ENCODE peak calls at places on chromosomes 3 and 15, in five cellular contexts. F is stimulated activated CD8-positive, alpha-beta memory T cell treated with anti-CD3 and anti-CD28 coated beads, Interleukin-7, amount 100 ng/mL, for 1 hour; E is non-pigmented ciliary epithelial cell; Q is CD8-positive, alpha-beta memory T cell; J is EL. X is an unnamed sample.

GRCh38 chr15:26667222-26667988 is 105.5 kb downstream of the GABRB3 start:
- DNase-seq in F (no peak), E (no peak), Q (no peak), J (no peak), X (no peak)

GRCh38 chr3:184737641-184738518 is 26.0 kb upstream of the MAGEF1 start:
- DNase-seq in F (no peak), E (peak), Q (no peak), J (peak), X (no peak)

GRCh38 chr15:50641318-50641717 is 45.3 kb downstream of the TRPM7 start:
- DNase-seq in F (no peak), E (no peak), Q (no peak), J (no peak), X (no peak)

GRCh38 chr3:136994772-136995516 is 37.2 kb downstream of the IL20RB start:
- DNase-seq in F (no peak), E (no peak), Q (no peak), J (peak), X (no peak)

GRCh38 chr3:100254168-100254777 is 6.5 kb upstream of the TBC1D23 start:
- DNase-seq in F (no peak), E (no peak), Q (no peak), J (peak), X (peak)

GRCh38 chr15:39963806-39964205 is 29.9 kb downstream of the EIF2AK4 start:
- DNase-seq in F (no peak), E (no peak), Q (no peak), J (peak), X (no peak)

GRCh38 chr3:29185706-29186105 is 95.2 kb upstream of the RBMS3 start:
- DNase-seq in F (no peak), E (no peak), Q (no peak), J (no peak), X (no peak)

GRCh38 chr3:69823710-69824109 is 84.4 kb downstream of the MITF start:
- DNase-seq in F (no peak), E (no peak), Q (no peak), J (peak), X (no peak)

GRCh38 chr15:41917767-41918430 is 24.0 kb upstream of the SPTBN5 start:
- DNase-seq in F (no peak), E (no peak), Q (no peak), J (peak), X (no peak)

GRCh38 chr3:187230011-187230410 is 32.7 kb downstream of the RTP1 start:
- DNase-seq in F (no peak), E (no peak), Q (no peak), J (no peak), X (no peak)

GRCh38 chr3:12990781-12991480 is 82.3 kb downstream of the IQSEC1 start:
- DNase-seq in F (no peak), E (peak), Q (no peak), J (peak), X (no peak)

GRCh38 chr3:49671291-49672288 is 2.6 kb upstream of the APEH start:
- DNase-seq in F (peak), E (no peak), Q (peak), J (peak), X (peak)

GRCh38 chr15:60469893-60470641 is 8.9 kb downstream of the ICE2 start:
- DNase-seq in F (no peak), E (no peak), Q (no peak), J (peak), X (no peak)

GRCh38 chr3:25856902-25857518 is 67.1 kb downstream of the OXSM start:
- DNase-seq in F (no peak), E (peak), Q (no peak), J (peak), X (no peak)

GRCh38 chr15:77974098-77974414 is 103.5 kb downstream of the TBC1D2B start:
- DNase-seq in F (no peak), E (no peak), Q (no peak), J (peak), X (no peak)

GRCh38 chr15:62118446-62118964 is 46.6 kb downstream of the C2CD4B start:
- DNase-seq in F (no peak), E (no peak), Q (no peak), J (no peak), X (no peak)

GRCh38 chr15:71753346-71753745 is 57.0 kb upstream of the NR2E3 start:
- DNase-seq in F (no peak), E (no peak), Q (no peak), J (peak), X (no peak)

GRCh38 chr3:197511853-197512635 is 43.7 kb downstream of the BDH1 start:
- DNase-seq in F (no peak), E (no peak), Q (no peak), J (no peak), X (no peak)

GRCh38 chr15:51751687-51752683 is 588 bp downstream of the TMOD2 start:
- DNase-seq in F (no peak), E (no peak), Q (no peak), J (peak), X (no peak)

GRCh38 chr3:3170998-3171397 is 8.5 kb downstream of the CRBN start:
- DNase-seq in F (no peak), E (no peak), Q (no peak), J (peak), X (no peak)

GRCh38 chr3:99515891-99516290 is 122.5 kb upstream of the COL8A1 start:
- DNase-seq in F (no peak), E (no peak), Q (no peak), J (no peak), X (no peak)

GRCh38 chr15:83092309-83092976 is 15.0 kb upstream of the TM6SF1 start:
- DNase-seq in F (no peak), E (peak), Q (no peak), J (peak), X (no peak)

GRCh38 chr15:73844356-73844755 is 29.0 kb upstream of the TBC1D21 start:
- DNase-seq in F (no peak), E (peak), Q (no peak), J (no peak), X (no peak)

GRCh38 chr3:113214917-113215595 is 3.7 kb downstream of the BOC start:
- DNase-seq in F (no peak), E (no peak), Q (no peak), J (peak), X (no peak)

GRCh38 chr15:63028442-63029110 is 14.0 kb upstream of the TPM1 start:
- DNase-seq in F (no peak), E (no peak), Q (no peak), J (no peak), X (no peak)

GRCh38 chr15:55289573-55290360 is at the start of gene RAB27A:
- DNase-seq in F (peak), E (no peak), Q (peak), J (peak), X (peak)

GRCh38 chr3:17077614-17078013 is 192.9 kb downstream of the PLCL2 start:
- DNase-seq in F (no peak), E (no peak), Q (no peak), J (no peak), X (no peak)

GRCh38 chr15:71746719-71747118 is 63.6 kb upstream of the NR2E3 start:
- DNase-seq in F (no peak), E (no peak), Q (no peak), J (no peak), X (no peak)

GRCh38 chr15:60801336-60801735 is 322.4 kb upstream of the ICE2 start:
- DNase-seq in F (no peak), E (no peak), Q (no peak), J (no peak), X (no peak)

GRCh38 chr3:127124135-127124534 is 68.8 kb upstream of the PRR23E start:
- DNase-seq in F (no peak), E (no peak), Q (no peak), J (no peak), X (no peak)

GRCh38 chr3:103949690-103950089 is 1417.0 kb upstream of the ALCAM start:
- DNase-seq in F (no peak), E (no peak), Q (no peak), J (no peak), X (no peak)

GRCh38 chr3:113132571-113132996 is 78.8 kb upstream of the BOC start:
- DNase-seq in F (no peak), E (no peak), Q (no peak), J (peak), X (no peak)

GRCh38 chr3:45994661-45995369 is 809 bp downstream of the FYCO1 start:
- DNase-seq in F (peak), E (no peak), Q (peak), J (peak), X (peak)

GRCh38 chr15:73753250-73754130 is at the start of gene INSYN1:
- DNase-seq in F (no peak), E (no peak), Q (no peak), J (peak), X (peak)

GRCh38 chr15:51866751-51867150 is 37.3 kb downstream of the TMOD3 start:
- DNase-seq in F (no peak), E (no peak), Q (no peak), J (no peak), X (no peak)

GRCh38 chr3:136787226-136787793 is 31.6 kb upstream of the SLC35G2 start:
- DNase-seq in F (no peak), E (no peak), Q (peak), J (peak), X (peak)

GRCh38 chr3:172280406-172281051 is 167.7 kb downstream of the GHSR start:
- DNase-seq in F (no peak), E (peak), Q (no peak), J (peak), X (no peak)

GRCh38 chr3:41338276-41338675 is 139.0 kb downstream of the CTNNB1 start:
- DNase-seq in F (no peak), E (no peak), Q (no peak), J (peak), X (no peak)

GRCh38 chr15:29913528-29914135 is 91.4 kb upstream of the TJP1 start:
- DNase-seq in F (no peak), E (peak), Q (no peak), J (peak), X (no peak)